ENCODE peak calls at places on chromosome 9, in five cellular contexts. I, M, V, K and R are unnamed samples.

GRCh38 chr9:133499130-133499891 is 20.4 kb upstream of the SLC2A6 start:
- DNase-seq in M (no peak), V (no peak), I (no peak), K (no peak), R (no peak)

GRCh38 chr9:70413427-70413797 is 1.0 kb downstream of the KLF9 start:
- DNase-seq in K (no peak), V (peak), I (no peak), M (peak), R (no peak)

GRCh38 chr9:4939118-4939561 is 45.9 kb upstream of the JAK2 start:
- DNase-seq in M (no peak), I (no peak), K (no peak), V (no peak), R (no peak)

GRCh38 chr9:113310538-113310937 is 7.4 kb upstream of the RNF183 start:
- DNase-seq in K (no peak), I (no peak), M (no peak), V (no peak), R (peak)

GRCh38 chr9:111691686-111692329 is 30.4 kb downstream of the GNG10 start:
- DNase-seq in I (peak), K (no peak), V (no peak), M (peak), R (no peak)

GRCh38 chr9:127754099-127754760 is 19.1 kb upstream of the TOR2A start:
- DNase-seq in M (peak), V (peak), K (no peak), I (no peak), R (no peak)

GRCh38 chr9:88604836-88605499 is 70.0 kb downstream of the NXNL2 start:
- DNase-seq in I (no peak), M (no peak), V (no peak), K (no peak), R (peak)

GRCh38 chr9:69758981-69759477 is 782 bp downstream of the PTAR1 start:
- DNase-seq in M (no peak), I (peak), K (no peak), V (no peak), R (no peak)

GRCh38 chr9:36765077-36765390 is 192.3 kb downstream of the MELK start:
- DNase-seq in I (peak), V (no peak), M (peak), K (no peak), R (no peak)

GRCh38 chr9:3477236-3477834 is 48.5 kb downstream of the RFX3 start:
- DNase-seq in V (no peak), M (no peak), I (no peak), K (no peak), R (no peak)

GRCh38 chr9:124042168-124042775 is 30.7 kb downstream of the LHX2 start:
- DNase-seq in I (no peak), K (no peak), V (peak), M (no peak), R (no peak)

GRCh38 chr9:116336133-116336862 is 182.7 kb downstream of the PAPPA start:
- DNase-seq in I (no peak), M (no peak), V (no peak), K (no peak), R (no peak)

GRCh38 chr9:109986423-109987055 is 206.5 kb downstream of the PALM2AKAP2 start:
- DNase-seq in I (no peak), K (no peak), M (no peak), V (no peak), R (no peak)

GRCh38 chr9:26413625-26414024 is 479.0 kb downstream of the CAAP1 start:
- DNase-seq in I (no peak), M (no peak), V (no peak), K (no peak), R (no peak)

GRCh38 chr9:131255731-131256197 is 20.5 kb downstream of the FAM78A start:
- DNase-seq in K (no peak), V (no peak), M (no peak), I (no peak), R (no peak)

GRCh38 chr9:115058684-115059315 is 59.2 kb downstream of the TNC start:
- DNase-seq in I (no peak), M (no peak), K (no peak), V (no peak), R (no peak)

GRCh38 chr9:84266087-84266561 is 74.4 kb downstream of the SLC28A3 start:
- DNase-seq in V (no peak), K (peak), M (peak), I (no peak), R (no peak)

GRCh38 chr9:133226219-133227171 is 17.4 kb upstream of the OBP2B start:
- DNase-seq in I (no peak), V (no peak), K (no peak), M (peak), R (no peak)

GRCh38 chr9:86200599-86201162 is 58.8 kb downstream of the C9orf153 start:
- DNase-seq in K (no peak), I (no peak), M (no peak), V (no peak), R (no peak)

GRCh38 chr9:97842960-97843359 is 10.1 kb upstream of the FOXE1 start:
- DNase-seq in M (no peak), V (no peak), K (no peak), I (no peak), R (no peak)

GRCh38 chr9:131706608-131706970 is 33.3 kb downstream of the RAPGEF1 start:
- DNase-seq in M (no peak), I (no peak), V (no peak), K (no peak), R (no peak)